ENCODE peak calls at places on chromosomes 1 and 21, in six cellular contexts. V is BJ, Y is GM10248, U is C1 segment of cervical spinal cord, Q is M059J, B is neural progenitor cell. K is an unnamed sample.

GRCh38 chr21:39707316-39707715 is 37.7 kb upstream of the IGSF5 start:
- DNase-seq in U (no peak), B (no peak), V (no peak), Y (no peak), Q (no peak), K (no peak)

GRCh38 chr1:152162826-152163463 is 3.9 kb upstream of the RPTN start:
- DNase-seq in Q (peak), Y (no peak), U (no peak), B (no peak), V (peak), K (peak)

GRCh38 chr21:26845066-26845749 is at the start of gene ADAMTS1:
- DNase-seq in U (peak), V (no peak), Y (no peak), B (peak), Q (peak), K (no peak)

GRCh38 chr1:38476111-38476783 is 383.3 kb downstream of the RRAGC start:
- DNase-seq in V (no peak), B (peak), U (no peak), Y (peak), Q (no peak), K (no peak)

GRCh38 chr1:203185061-203185461 is 1.4 kb downstream of the CHI3L1 start:
- DNase-seq in U (no peak), Y (no peak), V (no peak), B (peak), Q (no peak), K (no peak)

GRCh38 chr1:169565335-169566271 is 20.7 kb downstream of the F5 start:
- DNase-seq in Q (no peak), U (no peak), V (no peak), B (no peak), Y (no peak), K (no peak)

GRCh38 chr1:178037510-178038253 is 56.2 kb upstream of the RASAL2 start:
- DNase-seq in Q (peak), V (no peak), B (peak), Y (peak), U (peak), K (no peak)

GRCh38 chr1:228098323-228098931 is 4.7 kb downstream of the C1orf35 start:
- DNase-seq in B (no peak), U (no peak), Y (peak), Q (no peak), V (no peak), K (no peak)

GRCh38 chr21:43917515-43918384 is 52.7 kb downstream of the AGPAT3 start:
- DNase-seq in V (no peak), Y (peak), U (no peak), B (no peak), Q (no peak), K (no peak)

GRCh38 chr1:69523032-69523431 is 44.7 kb upstream of the LRRC7 start:
- DNase-seq in B (no peak), V (peak), U (no peak), Q (peak), Y (no peak), K (peak)

GRCh38 chr1:157073944-157074685 is 25.5 kb downstream of the ETV3L start:
- DNase-seq in V (no peak), U (no peak), Y (peak), Q (peak), B (peak), K (peak)

GRCh38 chr1:208475951-208476824 is 232.0 kb upstream of the PLXNA2 start:
- DNase-seq in U (no peak), Q (peak), Y (no peak), V (no peak), B (peak), K (peak)

GRCh38 chr1:19007491-19008441 is 51.3 kb upstream of the IFFO2 start:
- DNase-seq in Q (peak), B (no peak), Y (no peak), U (no peak), V (no peak), K (no peak)

GRCh38 chr1:17274186-17275170 is 25.6 kb downstream of the PADI3 start:
- DNase-seq in V (no peak), Q (peak), B (peak), U (no peak), Y (peak), K (peak)

GRCh38 chr1:55275976-55276375 is 60.8 kb upstream of the USP24 start:
- DNase-seq in Y (no peak), V (no peak), U (no peak), B (no peak), Q (peak), K (no peak)

GRCh38 chr21:16634522-16634914 is 878.3 kb upstream of the CXADR start:
- DNase-seq in Q (no peak), Y (no peak), V (no peak), B (no peak), U (no peak), K (no peak)

GRCh38 chr1:165226326-165226725 is 130.2 kb downstream of the LMX1A start:
- DNase-seq in B (no peak), V (no peak), Y (no peak), Q (no peak), U (no peak), K (no peak)

GRCh38 chr1:82161651-82162238 is 361.0 kb downstream of the ADGRL2 start:
- DNase-seq in B (no peak), Y (peak), V (no peak), U (no peak), Q (peak), K (no peak)

GRCh38 chr1:5992814-5993552 is 758 bp upstream of the NPHP4 start:
- DNase-seq in V (no peak), Y (no peak), Q (peak), U (no peak), B (peak), K (no peak)

GRCh38 chr1:112715264-112716053 is at the start of gene PPM1J:
- DNase-seq in Y (peak), V (no peak), U (peak), Q (peak), B (peak), K (peak)

GRCh38 chr1:2575801-2576663 is 10.5 kb upstream of the PRXL2B start:
- DNase-seq in U (no peak), B (no peak), Y (no peak), V (no peak), Q (no peak), K (no peak)

GRCh38 chr1:181128592-181129497 is 40.3 kb downstream of the IER5 start:
- DNase-seq in V (no peak), B (peak), Y (peak), Q (no peak), U (peak), K (no peak)

GRCh38 chr1:228471762-228472398 is 15.3 kb upstream of the RNF187 start:
- DNase-seq in V (no peak), Q (peak), Y (peak), U (no peak), B (peak), K (peak)

GRCh38 chr1:81155131-81155530 is 645.6 kb upstream of the ADGRL2 start:
- DNase-seq in U (no peak), V (peak), Y (no peak), B (no peak), Q (no peak), K (peak)

GRCh38 chr1:24586970-24587820 is 31.3 kb downstream of the NCMAP start:
- DNase-seq in U (no peak), B (peak), Q (peak), Y (peak), V (no peak), K (peak)

GRCh38 chr1:172397221-172397620 is 23.3 kb upstream of the C1orf105 start:
- DNase-seq in B (no peak), Y (peak), Q (peak), U (no peak), V (no peak), K (peak)

GRCh38 chr1:234863596-234863995 is 253.6 kb upstream of the IRF2BP2 start:
- DNase-seq in B (no peak), Q (peak), Y (no peak), V (no peak), U (no peak), K (peak)

GRCh38 chr1:245229051-245229450 is 74.3 kb downstream of the KIF26B start:
- DNase-seq in Y (no peak), V (no peak), Q (no peak), B (no peak), U (no peak), K (no peak)

GRCh38 chr1:94863919-94864318 is 43.8 kb downstream of the SLC44A3 start:
- DNase-seq in B (no peak), Q (peak), V (no peak), U (peak), Y (no peak), K (peak)

GRCh38 chr21:36744560-36745231 is 45.8 kb downstream of the SIM2 start:
- DNase-seq in U (no peak), Y (no peak), B (no peak), V (no peak), Q (peak), K (no peak)